ENCODE peak calls at places on chromosomes 1 and 21, in four cellular contexts. Z is GM12891, I is A549, V is vagina. X is an unnamed sample.

GRCh38 chr1:175537571-175537970 is 205.8 kb downstream of the TNR start:
- DNase-seq in V (no peak), I (no peak), Z (no peak), X (no peak)

GRCh38 chr1:230610589-230610988 is 31.7 kb upstream of the COG2 start:
- DNase-seq in I (no peak), V (no peak), Z (no peak), X (no peak)

GRCh38 chr21:44709426-44710293 is 1.7 kb downstream of the TSPEAR start:
- DNase-seq in V (peak; percentile 64), I (no peak), Z (no peak), X (no peak)

GRCh38 chr1:203306089-203306969 is 1.0 kb downstream of the BTG2 start:
- DNase-seq in I (peak; percentile 43), Z (no peak), V (no peak), X (peak; percentile 96)

GRCh38 chr1:54401799-54402198 is 4.4 kb downstream of the SSBP3 start:
- DNase-seq in I (no peak), Z (no peak), V (no peak), X (no peak)

GRCh38 chr1:180462099-180462498 is 40.3 kb downstream of the ACBD6 start:
- DNase-seq in I (no peak), Z (no peak), V (no peak), X (peak; percentile 39)

GRCh38 chr1:43067856-43068751 is 104.0 kb downstream of the EBNA1BP2 start:
- DNase-seq in V (no peak), I (no peak), Z (no peak), X (peak; percentile 74)

GRCh38 chr1:29339176-29339575 is 102.9 kb downstream of the PTPRU start:
- DNase-seq in I (no peak), Z (no peak), V (no peak), X (no peak)

GRCh38 chr1:111725192-111725591 is 14.0 kb downstream of the INKA2 start:
- DNase-seq in Z (no peak), I (no peak), V (no peak), X (no peak)

GRCh38 chr1:114286960-114287359 is 133.3 kb upstream of the SYT6 start:
- DNase-seq in V (no peak), Z (no peak), I (no peak), X (no peak)

DNA sequence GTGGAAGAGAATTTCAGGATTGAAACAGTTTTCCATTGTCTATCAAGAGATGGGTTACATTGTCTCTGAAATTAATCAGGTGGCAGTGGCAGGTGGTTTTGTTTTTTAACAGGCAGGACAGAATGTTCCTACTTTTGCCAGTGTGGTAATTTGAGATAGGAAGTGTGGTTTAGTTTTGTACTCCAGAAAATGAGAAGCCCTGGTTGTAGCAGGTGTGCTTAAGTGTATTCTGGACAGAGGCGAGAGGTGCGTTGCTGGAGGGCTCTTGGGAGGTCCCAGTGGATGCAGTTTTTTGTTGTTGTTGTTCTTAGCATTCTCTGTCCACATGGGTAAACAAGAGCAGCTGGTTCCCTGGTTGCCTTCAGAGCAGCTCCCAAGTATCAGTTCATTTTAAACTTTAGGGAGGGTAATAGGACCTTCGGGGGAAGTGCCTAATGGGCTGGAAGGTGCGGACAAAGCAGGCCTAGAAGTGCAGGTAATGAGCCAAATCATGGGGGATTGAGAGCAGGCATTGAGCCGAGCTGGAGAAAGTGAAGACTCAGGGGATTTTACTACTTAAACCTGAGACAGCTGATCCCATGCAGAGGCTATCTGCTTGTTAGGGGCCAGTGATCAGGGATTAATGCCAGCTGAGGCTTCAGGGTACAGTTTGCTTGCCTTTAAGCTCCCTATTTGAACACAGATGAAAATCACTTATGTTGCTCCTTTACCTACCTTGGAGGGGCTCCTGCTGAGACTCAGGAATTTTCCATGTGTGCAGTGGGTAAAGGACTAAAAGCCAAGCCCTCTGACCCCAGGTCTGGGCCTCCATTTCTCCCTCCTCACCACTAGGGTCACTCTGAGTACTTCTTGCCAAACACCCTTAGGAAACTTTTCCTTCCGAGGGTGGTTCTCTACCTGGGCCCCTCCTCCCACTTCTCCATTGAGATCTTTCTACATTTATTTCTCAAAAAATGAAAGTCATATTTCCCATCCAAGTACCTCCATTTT is 6.1 kb downstream of the PFKFB2 start:
- DNase-seq in V (no peak), I (no peak), Z (no peak), X (no peak)
- TF ChIP-seq POLR2A in V (no peak), I (no peak), Z (no peak), X (no peak)

GRCh38 chr1:56709269-56709880 is 64.3 kb downstream of the PRKAA2 start:
- DNase-seq in Z (no peak), V (no peak), I (peak; percentile 19), X (peak; percentile 54)
- TF ChIP-seq POLR2A in Z (no peak), V (no peak), I (no peak), X (no peak)

DNA sequence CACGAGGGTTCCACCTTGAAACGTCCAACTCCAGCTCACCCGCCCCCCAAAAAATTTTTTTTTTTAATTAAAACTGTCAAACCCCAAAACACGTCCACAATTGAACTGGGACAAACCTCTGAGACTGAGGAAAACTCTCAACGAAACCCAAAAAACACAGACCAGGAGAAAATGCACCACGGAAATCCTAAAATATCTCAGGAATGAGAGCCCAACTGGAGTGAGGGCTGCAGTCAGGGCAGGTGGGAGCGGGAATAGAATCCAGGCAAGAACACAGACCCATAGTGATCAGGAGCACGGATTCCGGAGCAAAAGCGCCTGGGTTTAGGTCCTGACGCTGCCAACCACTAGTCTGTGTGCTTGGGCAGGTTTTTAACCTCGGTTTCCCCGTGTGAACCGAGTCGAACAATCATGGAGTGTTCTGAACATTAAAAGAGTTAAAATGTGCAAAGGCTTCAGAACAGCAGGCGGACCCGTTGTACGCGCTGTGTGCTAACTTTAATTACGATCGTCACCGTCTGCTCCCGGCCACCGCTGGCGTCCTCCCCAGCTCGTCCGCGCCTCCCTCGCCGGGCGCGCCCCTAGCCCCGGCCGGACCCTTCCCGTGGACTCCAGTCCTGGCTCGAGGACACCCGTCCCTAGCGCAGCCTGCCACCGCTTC is 624 bp downstream of the ARHGAP29 start:
- DNase-seq in Z (no peak), V (no peak), I (no peak), X (no peak)
- TF ChIP-seq POLR2A in Z (no peak), V (no peak), I (no peak), X (no peak)

GRCh38 chr1:9537863-9538668 is 1.2 kb upstream of the SLC25A33 start:
- DNase-seq in I (no peak), Z (no peak), V (no peak), X (no peak)
- TF ChIP-seq POLR2A in I (no peak), Z (no peak), V (no peak), X (no peak)

DNA sequence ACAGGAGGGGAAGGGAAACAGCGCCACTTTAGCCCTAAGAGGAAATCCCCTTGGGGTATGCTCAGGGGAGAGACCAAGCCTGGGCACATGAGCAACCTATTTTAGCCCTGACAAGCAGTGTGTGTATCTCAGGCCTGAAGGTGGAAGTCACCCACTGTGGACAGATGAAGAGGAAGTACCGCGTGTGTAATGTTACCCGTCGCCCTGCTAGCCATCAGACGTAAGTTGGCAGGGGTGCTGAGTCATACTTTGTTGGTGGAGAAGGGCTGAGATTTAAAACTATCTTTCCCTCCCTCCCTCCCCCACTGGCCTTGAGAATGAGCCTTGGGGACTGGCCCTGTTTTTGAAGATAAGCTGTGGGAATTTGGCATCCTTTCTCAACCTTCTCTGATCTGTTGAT is 11.2 kb downstream of the AGO1 start:
- DNase-seq in Z (peak; percentile 28), I (no peak), V (no peak), X (peak; percentile 62)
- TF ChIP-seq POLR2A in Z (no peak), I (no peak), V (no peak), X (no peak)

GRCh38 chr21:36964832-36965719 is 1.4 kb downstream of the HLCS start:
- DNase-seq in V (no peak), Z (no peak), I (no peak), X (peak; percentile 68)
- TF ChIP-seq POLR2A in V (no peak), Z (no peak), I (no peak), X (peak; percentile 20)

GRCh38 chr1:149899460-149900284 is at the start of gene BOLA1:
- DNase-seq in V (no peak), Z (peak; percentile 94), I (peak; percentile 97), X (peak; percentile 91)
- TF ChIP-seq POLR2A in V (no peak), Z (peak; percentile 58), I (peak; percentile 80), X (peak; percentile 91)

GRCh38 chr1:52037402-52037814 is 3.8 kb upstream of the KTI12 start:
- DNase-seq in I (no peak), V (no peak), Z (no peak), X (no peak)

GRCh38 chr1:52032124-52032784 is 1.4 kb downstream of the KTI12 start:
- DNase-seq in V (no peak), I (peak; percentile 8), Z (no peak), X (peak; percentile 26)

GRCh38 chr1:52034050-52034384 is 407 bp upstream of the KTI12 start:
- DNase-seq in V (no peak), I (no peak), Z (no peak), X (no peak)

GRCh38 chr1:52032785-52033131 is 852 bp downstream of the KTI12 start:
- DNase-seq in I (peak; percentile 15), V (no peak), Z (no peak), X (peak; percentile 59)

DNA sequence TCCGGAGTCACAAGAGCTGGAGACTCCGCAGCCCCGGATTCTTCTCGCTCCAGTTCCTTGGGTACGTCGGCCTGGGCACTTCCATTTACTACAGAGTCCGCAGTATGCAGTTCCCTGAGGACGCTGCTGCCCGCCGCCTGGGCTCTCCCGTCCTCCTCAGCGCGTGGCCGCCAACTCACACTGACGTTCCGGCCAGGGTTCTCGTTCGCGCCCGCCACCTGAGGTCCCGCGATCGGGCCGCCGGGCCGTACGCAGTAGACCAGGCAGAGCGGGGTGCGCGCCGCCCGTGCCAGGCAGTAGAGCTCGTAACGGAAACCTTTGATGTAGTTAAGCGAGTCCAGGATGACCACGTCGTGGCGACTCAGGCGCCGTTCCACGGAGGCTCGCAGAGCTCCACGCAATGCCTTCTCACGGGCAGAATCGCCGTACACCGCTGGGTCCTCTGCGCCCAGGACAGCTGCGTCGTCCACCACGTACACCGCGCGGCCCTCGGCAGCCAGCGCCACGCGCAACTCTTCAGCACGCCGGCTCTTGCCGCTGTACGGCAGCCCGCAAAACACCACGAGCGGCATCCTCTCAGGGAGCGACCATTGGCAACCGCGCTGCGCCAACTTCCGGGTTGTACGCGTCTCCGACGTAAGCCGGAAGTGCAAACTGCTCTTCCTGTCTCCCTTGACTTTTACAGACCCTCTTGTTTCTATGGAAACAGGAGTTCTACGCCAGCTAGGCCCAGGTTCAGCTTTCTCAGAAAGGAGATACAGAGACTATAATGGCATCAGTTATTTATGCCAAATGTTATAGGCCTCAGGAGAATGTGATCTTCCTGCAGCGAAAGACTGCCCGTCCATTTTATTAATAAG is at the start of gene KTI12:
- DNase-seq in I (peak; percentile 78), Z (peak; percentile 74), V (no peak), X (peak; percentile 93)
- TF ChIP-seq POLR2A in I (peak; percentile 71), Z (peak; percentile 92), V (no peak), X (peak; percentile 92)

GRCh38 chr21:15809818-15810217 is 80.0 kb downstream of the USP25 start:
- DNase-seq in Z (no peak), I (no peak), V (no peak), X (no peak)
- TF ChIP-seq POLR2A in Z (no peak), I (no peak), V (no peak), X (no peak)

X was measured in erythroblast.